ENCODE peak calls at places on chromosomes 16 and 17, in six cellular contexts. E is NCI-H1092, K is amniotic epithelial cell, Y is smooth muscle cell of the brain vasculature, I is tibial nerve, C is NCI-H460. V is an unnamed sample.
A peak's percentile ranks its signal among the peaks of the same experiment; 100 is the strongest.

GRCh38 chr17:39939588-39940419 is 12.3 kb downstream of the LRRC3C start:
- DNase-seq in E (no peak), K (peak; percentile 97), Y (no peak), I (no peak), C (no peak), V (no peak)

GRCh38 chr17:18381158-18381952 is 3.8 kb downstream of the EVPLL start:
- DNase-seq in E (no peak), K (no peak), Y (no peak), I (no peak), C (no peak), V (no peak)

GRCh38 chr17:82301916-82302497 is 15.4 kb downstream of the CD7 start:
- DNase-seq in E (no peak), K (peak; percentile 31), Y (no peak), I (no peak), C (no peak), V (no peak)

GRCh38 chr16:23407436-23408125 is 45.4 kb downstream of the COG7 start:
- DNase-seq in E (no peak), K (no peak), Y (no peak), I (no peak), C (no peak), V (no peak)

GRCh38 chr17:8791910-8792270 is 7.3 kb downstream of the MFSD6L start:
- DNase-seq in E (no peak), K (peak; percentile 60), Y (no peak), I (no peak), C (no peak), V (no peak)

GRCh38 chr17:78345791-78346494 is 13.9 kb downstream of the SOCS3 start:
- DNase-seq in E (no peak), K (peak; percentile 19), Y (no peak), I (no peak), C (no peak), V (no peak)

GRCh38 chr16:17773698-17774101 is 302.9 kb upstream of the XYLT1 start:
- DNase-seq in E (no peak), K (peak; percentile 5), Y (no peak), I (peak; percentile 12), C (no peak), V (no peak)

GRCh38 chr16:66354321-66354854 is 12.1 kb upstream of the CDH5 start:
- DNase-seq in E (no peak), K (no peak), Y (no peak), I (no peak), C (no peak), V (no peak)

GRCh38 chr17:74212262-74212912 is 984 bp upstream of the TTYH2 start:
- DNase-seq in E (no peak), K (no peak), Y (no peak), I (no peak), C (no peak), V (no peak)

GRCh38 chr16:63618896-63619295 is 1503.0 kb downstream of the CDH11 start:
- DNase-seq in E (no peak), K (no peak), Y (no peak), I (no peak), C (no peak), V (no peak)

GRCh38 chr16:55175389-55175788 is 148.6 kb upstream of the IRX6 start:
- DNase-seq in E (no peak), K (no peak), Y (no peak), I (no peak), C (no peak), V (no peak)

GRCh38 chr17:73228748-73229236 is 32.9 kb downstream of the CPSF4L start:
- DNase-seq in E (no peak), K (peak; percentile 77), Y (no peak), I (peak; percentile 67), C (peak; percentile 67), V (no peak)

GRCh38 chr17:41959336-41960095 is 7.1 kb upstream of the CNP start:
- DNase-seq in E (peak; percentile 22), K (peak; percentile 60), Y (no peak), I (no peak), C (peak; percentile 37), V (no peak)

GRCh38 chr16:67847064-67847861 is at the start of gene CENPT:
- DNase-seq in E (no peak), K (peak; percentile 72), Y (no peak), I (no peak), C (no peak), V (no peak)

GRCh38 chr16:10879681-10880589 is 2.9 kb downstream of the CIITA start:
- DNase-seq in E (no peak), K (no peak), Y (no peak), I (no peak), C (no peak), V (no peak)

GRCh38 chr17:68184816-68185436 is 62.9 kb upstream of the AMZ2 start:
- DNase-seq in E (no peak), K (no peak), Y (no peak), I (no peak), C (no peak), V (no peak)

GRCh38 chr17:58574025-58574424 is 59.6 kb upstream of the MTMR4 start:
- DNase-seq in E (no peak), K (no peak), Y (no peak), I (no peak), C (no peak), V (no peak)

GRCh38 chr17:7228920-7229319 is 5.4 kb downstream of the DVL2 start:
- DNase-seq in E (no peak), K (no peak), Y (no peak), I (no peak), C (no peak), V (no peak)

GRCh38 chr17:883586-883962 is 96.0 kb downstream of the NXN start:
- DNase-seq in E (no peak), K (no peak), Y (no peak), I (no peak), C (no peak), V (no peak)

GRCh38 chr16:16042076-16042475 is 92.7 kb downstream of the ABCC1 start:
- DNase-seq in E (no peak), K (peak; percentile 99), Y (no peak), I (no peak), C (no peak), V (no peak)

GRCh38 chr17:63222655-63223054 is 223.5 kb downstream of the CYB561 start:
- DNase-seq in E (no peak), K (peak; percentile 9), Y (no peak), I (no peak), C (no peak), V (no peak)

GRCh38 chr17:55726440-55726839 is 3.8 kb upstream of the TMEM100 start:
- DNase-seq in E (peak; percentile 94), K (peak; percentile 77), Y (peak; percentile 93), I (peak; percentile 79), C (peak; percentile 82), V (no peak)

GRCh38 chr16:53945996-53946395 is 242.0 kb downstream of the FTO start:
- DNase-seq in E (no peak), K (peak; percentile 74), Y (no peak), I (no peak), C (peak; percentile 5), V (no peak)

GRCh38 chr16:81455720-81456494 is 11.3 kb downstream of the CMIP start:
- DNase-seq in E (no peak), K (no peak), Y (no peak), I (no peak), C (no peak), V (no peak)

GRCh38 chr16:28977703-28978641 is 3.4 kb downstream of the SPNS1 start:
- DNase-seq in E (no peak), K (no peak), Y (no peak), I (no peak), C (peak; percentile 7), V (no peak)

GRCh38 chr17:43874293-43874692 is 27.3 kb downstream of the CD300LG start:
- DNase-seq in E (no peak), K (no peak), Y (no peak), I (no peak), C (no peak), V (no peak)

GRCh38 chr17:28225872-28226271 is 93.1 kb upstream of the TMEM97 start:
- DNase-seq in E (no peak), K (no peak), Y (no peak), I (no peak), C (no peak), V (no peak)

GRCh38 chr17:77952368-77952767 is 6.1 kb upstream of the TNRC6C start:
- DNase-seq in E (no peak), K (no peak), Y (no peak), I (no peak), C (no peak), V (no peak)

GRCh38 chr17:6677158-6677831 is 25.7 kb downstream of the C17orf100 start:
- DNase-seq in E (no peak), K (peak; percentile 59), Y (no peak), I (no peak), C (no peak), V (no peak)

GRCh38 chr17:36153887-36154576 is 22.4 kb downstream of the TBC1D3B start:
- DNase-seq in E (no peak), K (no peak), Y (no peak), I (peak; percentile 3), C (no peak), V (no peak)

GRCh38 chr16:81583893-81584705 is 139.5 kb downstream of the CMIP start:
- DNase-seq in E (no peak), K (peak; percentile 46), Y (no peak), I (no peak), C (no peak), V (no peak)

GRCh38 chr17:57109393-57110151 is 24.5 kb downstream of the AKAP1 start:
- DNase-seq in E (no peak), K (peak; percentile 12), Y (no peak), I (no peak), C (no peak), V (no peak)

GRCh38 chr16:84641643-84642358 is 6.5 kb upstream of the KLHL36 start:
- DNase-seq in E (no peak), K (no peak), Y (no peak), I (no peak), C (no peak), V (no peak)

GRCh38 chr16:75541236-75541635 is 5.3 kb upstream of the CHST5 start:
- DNase-seq in E (no peak), K (no peak), Y (no peak), I (no peak), C (no peak), V (no peak)

GRCh38 chr16:52543654-52544053 is 3.3 kb downstream of the TOX3 start:
- DNase-seq in E (no peak), K (no peak), Y (no peak), I (no peak), C (no peak), V (no peak)

GRCh38 chr16:17348042-17348783 is 122.5 kb downstream of the XYLT1 start:
- DNase-seq in E (no peak), K (no peak), Y (no peak), I (no peak), C (no peak), V (no peak)

V was measured in esophagus squamous epithelium.